ENCODE peak calls at places on chromosome 10, in four cellular contexts. V is GM23338, H is skeletal muscle cell, B is endothelial cell. C is an unnamed sample.

GRCh38 chr10:32207544-32207943 is 139.4 kb downstream of the EPC1 start:
- DNase-seq in V (peak; percentile 69), B (peak; percentile 56), H (no peak), C (no peak)

GRCh38 chr10:112775892-112776679 is 174.0 kb upstream of the TCF7L2 start:
- DNase-seq in V (no peak), H (no peak), B (no peak), C (no peak)

GRCh38 chr10:35950221-35950620 is 308.1 kb upstream of the FZD8 start:
- DNase-seq in H (no peak), B (no peak), V (no peak), C (no peak)

GRCh38 chr10:78906734-78907385 is 161.9 kb upstream of the ZMIZ1 start:
- DNase-seq in B (no peak), H (no peak), V (no peak), C (no peak)

GRCh38 chr10:28326516-28327493 is 23.9 kb upstream of the MPP7 start:
- DNase-seq in B (no peak), H (peak; percentile 28), V (peak; percentile 60), C (no peak)

GRCh38 chr10:101940916-101941315 is 97.3 kb upstream of the KCNIP2 start:
- DNase-seq in H (no peak), V (no peak), B (no peak), C (no peak)

GRCh38 chr10:132048294-132048667 is 17.5 kb upstream of the JAKMIP3 start:
- DNase-seq in V (no peak), H (no peak), B (no peak), C (no peak)

GRCh38 chr10:10869592-10869991 is 148.1 kb upstream of the CELF2 start:
- DNase-seq in V (no peak), B (no peak), H (no peak), C (no peak)

GRCh38 chr10:28179490-28180099 is 123.3 kb downstream of the MPP7 start:
- DNase-seq in B (peak; percentile 39), H (no peak), V (peak; percentile 80), C (peak; percentile 43)

GRCh38 chr10:21264271-21264670 is 261.2 kb downstream of the SKIDA1 start:
- DNase-seq in B (no peak), V (no peak), H (no peak), C (no peak)

GRCh38 chr10:79130846-79131245 is 62.1 kb downstream of the ZMIZ1 start:
- DNase-seq in B (no peak), H (no peak), V (peak; percentile 62), C (no peak)

GRCh38 chr10:33027088-33027487 is 69.1 kb upstream of the ITGB1 start:
- DNase-seq in V (no peak), B (no peak), H (no peak), C (no peak)

GRCh38 chr10:1127629-1128028 is 71.4 kb downstream of the WDR37 start:
- DNase-seq in B (no peak), H (no peak), V (no peak), C (no peak)

GRCh38 chr10:69327463-69328345 is 49.4 kb downstream of the HK1 start:
- DNase-seq in V (no peak), H (no peak), B (no peak), C (no peak)

GRCh38 chr10:132616170-132616994 is 78.8 kb downstream of the INPP5A start:
- DNase-seq in V (no peak), H (no peak), B (no peak), C (no peak)

GRCh38 chr10:13526952-13527863 is 1.6 kb downstream of the BEND7 start:
- DNase-seq in V (peak; percentile 32), H (no peak), B (no peak), C (peak; percentile 46)

GRCh38 chr10:58982470-58983239 is 193.8 kb upstream of the PHYHIPL start:
- DNase-seq in B (no peak), H (no peak), V (no peak), C (no peak)

GRCh38 chr10:74150151-74151056 is at the start of gene AP3M1:
- DNase-seq in B (peak; percentile 70), V (peak; percentile 97), H (no peak), C (peak; percentile 26)

GRCh38 chr10:96417432-96417831 is 58.6 kb upstream of the OPALIN start:
- DNase-seq in B (no peak), V (peak; percentile 49), H (no peak), C (no peak)

GRCh38 chr10:43982250-43982649 is 333.6 kb upstream of the ZNF32 start:
- DNase-seq in V (no peak), B (no peak), H (no peak), C (no peak)

GRCh38 chr10:127374901-127375300 is 174.2 kb upstream of the NPS start:
- DNase-seq in H (no peak), B (no peak), V (no peak), C (no peak)

GRCh38 chr10:102644646-102645387 is 538 bp downstream of the TRIM8 start:
- DNase-seq in H (no peak), B (peak; percentile 65), V (peak; percentile 89), C (no peak)

C was measured in GM04504.